ENCODE peak calls at places on chromosomes 2 and 18, in nine cellular contexts. V, G, Z, P, S, N, D, A and C are unnamed samples.

GRCh38 chr2:133045787-133046186 is 375.8 kb upstream of the LYPD1 start:
- DNase-seq in V (no peak), G (no peak), Z (no peak), P (no peak), S (no peak), N (no peak), D (no peak), A (no peak), C (no peak)

GRCh38 chr18:44852818-44853217 is 172.1 kb downstream of the SETBP1 start:
- DNase-seq in V (no peak), G (peak), Z (no peak), P (no peak), S (no peak), N (no peak), D (no peak), A (no peak), C (no peak)

GRCh38 chr18:11909597-11910026 is 1.5 kb upstream of the MPPE1 start:
- DNase-seq in V (no peak), G (no peak), Z (no peak), P (no peak), S (no peak), N (no peak), D (peak), A (no peak), C (no peak)

GRCh38 chr2:30421551-30422436 is 25.3 kb upstream of the LCLAT1 start:
- DNase-seq in V (no peak), G (no peak), Z (no peak), P (no peak), S (peak), N (no peak), D (no peak), A (peak), C (no peak)

GRCh38 chr2:27376866-27377617 is 3.5 kb downstream of the ZNF513 start:
- DNase-seq in V (no peak), G (no peak), Z (no peak), P (no peak), S (no peak), N (no peak), D (no peak), A (no peak), C (no peak)

GRCh38 chr2:102301867-102302362 is 9.4 kb upstream of the IL1RL1 start:
- DNase-seq in V (peak), G (no peak), Z (peak), P (no peak), S (no peak), N (no peak), D (no peak), A (no peak), C (no peak)

GRCh38 chr2:62467100-62467474 is 38.9 kb downstream of the TMEM17 start:
- DNase-seq in V (no peak), G (no peak), Z (no peak), P (no peak), S (no peak), N (no peak), D (no peak), A (no peak), C (no peak)

GRCh38 chr2:8133331-8133730 is 548.5 kb upstream of the ID2 start:
- DNase-seq in V (no peak), G (no peak), Z (peak), P (no peak), S (no peak), N (no peak), D (no peak), A (no peak), C (no peak)

GRCh38 chr2:19614066-19614465 is 255.6 kb upstream of the OSR1 start:
- DNase-seq in V (no peak), G (no peak), Z (no peak), P (no peak), S (no peak), N (no peak), D (no peak), A (no peak), C (no peak)

GRCh38 chr2:84223191-84223590 is 235.9 kb downstream of the SUCLG1 start:
- DNase-seq in V (no peak), G (no peak), Z (no peak), P (peak), S (no peak), N (no peak), D (peak), A (no peak), C (no peak)

GRCh38 chr18:48868468-48869466 is 82.0 kb downstream of the SMAD7 start:
- DNase-seq in V (peak), G (no peak), Z (no peak), P (no peak), S (no peak), N (no peak), D (no peak), A (no peak), C (no peak)